ENCODE peak calls at places on chromosomes 12 and 14, in four cellular contexts. J, D, W and K are unnamed samples.

GRCh38 chr12:28799337-28799736 is 349.7 kb upstream of the FAR2 start:
- DNase-seq in J (no peak), D (no peak), W (no peak), K (no peak)

GRCh38 chr14:71748196-71748595 is 184.0 kb upstream of the RGS6 start:
- DNase-seq in D (no peak), W (no peak), J (no peak), K (no peak)

GRCh38 chr12:11978985-11979384 is 91.8 kb upstream of the BCL2L14 start:
- DNase-seq in J (no peak), D (no peak), W (no peak), K (no peak)

GRCh38 chr14:22084393-22085281 is 411.0 kb upstream of the OR4E1 start:
- DNase-seq in J (no peak), W (no peak), D (no peak), K (no peak)

GRCh38 chr12:112191840-112192321 is 66.5 kb downstream of the TRAFD1 start:
- DNase-seq in D (no peak), W (no peak), J (no peak), K (no peak)

GRCh38 chr14:25150934-25151790 is 101.2 kb upstream of the STXBP6 start:
- DNase-seq in D (no peak), J (no peak), W (no peak), K (no peak)

GRCh38 chr12:52634266-52635056 is 16.1 kb upstream of the KRT73 start:
- DNase-seq in W (peak), J (peak), D (no peak), K (no peak)

GRCh38 chr12:128382946-128383739 is 116.2 kb downstream of the TMEM132C start:
- DNase-seq in W (no peak), J (peak), D (no peak), K (no peak)

GRCh38 chr14:56154321-56154720 is 36.1 kb downstream of the PELI2 start:
- DNase-seq in D (no peak), W (no peak), J (no peak), K (no peak)

GRCh38 chr12:124024263-124024678 is 51.3 kb downstream of the ZNF664 start:
- DNase-seq in D (no peak), J (no peak), W (peak), K (no peak)

GRCh38 chr12:109264095-109264942 is 44.8 kb downstream of the FOXN4 start:
- DNase-seq in D (peak), J (peak), W (peak), K (peak)

GRCh38 chr12:3777206-3777809 is 24.4 kb upstream of the CRACR2A start:
- DNase-seq in W (no peak), D (no peak), J (no peak), K (no peak)

GRCh38 chr12:38892090-38892786 is 13.2 kb downstream of the CPNE8 start:
- DNase-seq in J (no peak), W (no peak), D (no peak), K (no peak)

GRCh38 chr12:26010293-26010821 is 51.9 kb downstream of the RASSF8 start:
- DNase-seq in D (no peak), W (no peak), J (no peak), K (no peak)

GRCh38 chr14:23829736-23830474 is 123.7 kb upstream of the DHRS4 start:
- DNase-seq in D (no peak), J (no peak), W (no peak), K (no peak)

GRCh38 chr14:94120667-94121335 is 8.6 kb downstream of the IFI27L2 start:
- DNase-seq in W (no peak), J (peak), D (no peak), K (no peak)

GRCh38 chr12:97758102-97758501 is 295.5 kb downstream of the RMST start:
- DNase-seq in D (no peak), J (no peak), W (no peak), K (no peak)

GRCh38 chr12:823043-823698 is 70.8 kb downstream of the WNK1 start:
- DNase-seq in D (no peak), W (no peak), J (no peak), K (no peak)

GRCh38 chr12:124696689-124697476 is 129.5 kb upstream of the NCOR2 start:
- DNase-seq in W (no peak), J (no peak), D (no peak), K (peak)

GRCh38 chr14:67569011-67569650 is 30.9 kb downstream of the PIGH start:
- DNase-seq in D (peak), J (peak), W (peak), K (no peak)

GRCh38 chr14:65301862-65302539 is 110.5 kb upstream of the FUT8 start:
- DNase-seq in J (no peak), W (no peak), D (no peak), K (no peak)

DNA sequence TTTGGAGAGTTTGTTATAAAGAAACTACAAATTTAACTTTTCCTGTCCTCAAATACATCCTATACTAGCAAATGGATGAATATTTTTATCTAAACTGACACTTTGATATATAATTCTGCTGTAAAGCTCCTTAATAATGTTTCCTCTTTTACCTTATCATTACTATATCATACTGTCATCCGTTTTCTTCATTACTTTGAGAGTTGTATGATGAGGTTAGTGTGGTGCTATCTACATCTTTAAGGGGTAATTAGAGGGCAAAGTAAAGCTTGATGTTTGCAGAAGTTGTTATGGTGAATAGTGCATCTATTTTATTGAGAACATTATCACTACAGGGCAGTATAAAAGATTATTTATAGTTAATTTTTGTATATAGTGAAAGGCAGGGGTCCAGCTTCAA is 36.1 kb downstream of the LIN7A start:
- DNase-seq in W (no peak), D (no peak), J (no peak), K (no peak)
- TF ChIP-seq CTCF in W (no peak), D (no peak), J (no peak), K (no peak)

GRCh38 chr12:14814082-14814481 is at the start of gene SMCO3:
- DNase-seq in D (no peak), J (no peak), W (no peak), K (no peak)
- TF ChIP-seq CTCF in D (no peak), J (no peak), W (no peak), K (no peak)

GRCh38 chr14:101191086-101191881 is 287.8 kb upstream of the RTL1 start:
- DNase-seq in D (peak), J (peak), W (no peak), K (no peak)

GRCh38 chr14:101191882-101192660 is 288.5 kb upstream of the RTL1 start:
- DNase-seq in J (peak), W (no peak), D (peak), K (no peak)

GRCh38 chr14:101193126-101193844 is 289.8 kb upstream of the RTL1 start:
- DNase-seq in D (no peak), W (peak), J (peak), K (no peak)

GRCh38 chr14:101193845-101194355 is 290.4 kb upstream of the RTL1 start:
- DNase-seq in W (no peak), D (no peak), J (no peak), K (peak)

DNA sequence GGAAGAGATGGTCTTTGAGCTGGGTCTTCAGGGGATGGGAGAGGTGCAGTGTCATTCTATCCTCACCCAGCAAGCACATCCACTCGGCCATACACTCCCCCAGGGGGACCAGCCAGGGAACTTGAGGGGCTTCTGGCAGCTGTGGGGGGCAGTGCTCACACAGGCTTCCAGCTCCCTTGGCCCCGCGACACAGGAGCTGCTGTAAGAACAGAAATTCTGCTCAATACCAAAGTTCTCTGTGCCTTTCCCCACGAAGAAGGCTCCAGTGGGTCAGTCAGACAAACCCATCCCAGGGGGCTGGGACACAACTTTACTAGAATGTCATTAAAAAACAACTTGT is 289.1 kb upstream of the RTL1 start:
- DNase-seq in J (peak), D (peak), W (no peak), K (no peak)
- TF ChIP-seq CTCF in J (no peak), D (no peak), W (no peak), K (no peak)

DNA sequence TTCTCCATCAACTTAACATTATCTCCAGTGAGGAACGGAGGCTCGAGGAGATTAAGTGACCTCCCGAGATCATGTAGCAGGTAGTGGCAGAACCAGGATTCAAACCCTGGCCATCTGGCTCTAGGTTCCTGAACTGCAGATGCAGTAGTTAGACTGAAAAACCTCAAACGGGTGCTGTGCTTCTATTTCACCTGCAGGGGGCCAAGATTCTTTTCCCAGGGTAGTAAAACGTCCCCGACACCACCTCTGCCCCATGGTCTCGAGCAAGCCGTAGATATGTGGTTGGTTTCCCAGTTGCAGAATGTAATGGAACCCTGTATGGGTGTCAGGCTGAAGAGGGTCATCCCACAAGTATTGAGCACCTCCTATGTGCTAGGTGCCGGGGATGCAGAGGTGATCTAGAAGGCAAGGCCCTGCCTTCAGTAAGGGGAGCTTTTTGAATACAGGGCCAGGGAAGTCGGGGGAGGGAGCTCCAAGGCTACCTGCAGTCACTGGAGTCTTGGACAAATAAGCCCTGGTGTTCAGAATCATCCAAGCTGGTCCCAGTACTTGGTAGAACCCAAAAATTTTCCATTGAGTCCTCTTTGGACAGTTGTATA is 197.1 kb downstream of the CHST11 start:
- DNase-seq in D (no peak), J (no peak), W (peak), K (no peak)
- TF ChIP-seq CTCF in D (peak), J (no peak), W (peak), K (peak)

DNA sequence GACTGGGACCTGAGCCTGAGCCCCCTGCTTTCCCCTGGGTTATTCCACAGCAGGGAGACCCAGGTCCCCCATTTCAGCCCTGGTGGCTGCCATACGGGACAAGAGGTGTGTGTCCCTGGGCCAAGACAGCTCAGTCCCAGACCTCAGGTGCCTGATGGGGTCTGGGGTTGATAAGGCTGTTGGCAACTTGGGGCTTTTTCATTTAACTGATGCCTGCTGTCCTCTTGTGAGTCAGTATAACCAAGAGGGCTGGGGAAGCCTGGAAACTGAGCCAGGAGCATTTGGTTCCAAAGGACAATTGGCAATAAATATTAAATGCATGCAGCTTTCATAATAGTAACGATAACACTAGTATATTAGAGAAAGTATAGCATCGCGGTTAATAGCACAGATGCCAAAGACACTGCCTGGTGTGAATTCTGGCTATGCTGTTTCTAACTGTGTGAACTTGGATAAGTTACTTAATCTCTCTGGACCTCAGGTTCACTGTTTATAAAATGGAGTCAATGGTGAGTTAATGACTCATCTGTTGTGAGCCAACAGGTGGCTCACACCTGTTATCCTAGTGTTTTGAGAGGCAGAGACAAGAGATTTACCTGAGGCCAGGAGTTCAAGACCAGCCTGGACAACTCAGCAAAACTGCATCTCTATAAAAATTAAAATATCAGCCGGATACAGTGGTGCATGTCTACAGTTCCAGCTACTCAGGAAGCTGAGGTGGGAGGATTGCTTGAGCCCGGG is 919 bp downstream of the SDSL start:
- DNase-seq in D (no peak), J (no peak), W (no peak), K (no peak)
- TF ChIP-seq CTCF in D (no peak), J (no peak), W (no peak), K (no peak)

DNA sequence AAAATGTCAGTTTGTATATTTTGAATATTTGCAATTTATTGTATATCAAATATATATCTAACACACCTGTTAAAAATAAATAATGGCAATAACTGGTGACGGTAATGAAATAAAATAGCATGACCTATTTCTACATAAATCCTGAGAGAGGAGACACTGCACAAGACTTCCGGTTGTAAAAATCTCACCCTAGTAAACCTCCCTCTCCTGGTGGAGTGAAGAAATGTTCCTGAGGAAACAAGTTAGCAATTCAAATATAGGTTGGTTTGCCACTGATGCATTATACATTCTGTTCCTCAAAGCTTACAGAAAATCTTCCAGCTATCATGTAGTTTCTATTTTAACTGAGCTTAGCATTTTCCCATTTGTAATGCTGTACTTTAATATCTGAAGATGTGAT is 166.2 kb upstream of the SYT10 start:
- DNase-seq in D (no peak), W (no peak), J (no peak), K (no peak)
- TF ChIP-seq CTCF in D (peak), W (peak), J (no peak), K (peak)

GRCh38 chr12:118611295-118611694 is 234.9 kb downstream of the SUDS3 start:
- DNase-seq in D (no peak), J (no peak), W (peak), K (peak)

GRCh38 chr12:118611770-118612169 is 235.4 kb downstream of the SUDS3 start:
- DNase-seq in J (no peak), W (no peak), D (no peak), K (no peak)

GRCh38 chr12:118607831-118608230 is 231.5 kb downstream of the SUDS3 start:
- DNase-seq in J (no peak), W (no peak), D (no peak), K (no peak)

GRCh38 chr12:118606690-118607089 is 230.3 kb downstream of the SUDS3 start:
- DNase-seq in W (no peak), J (no peak), D (no peak), K (no peak)

DNA sequence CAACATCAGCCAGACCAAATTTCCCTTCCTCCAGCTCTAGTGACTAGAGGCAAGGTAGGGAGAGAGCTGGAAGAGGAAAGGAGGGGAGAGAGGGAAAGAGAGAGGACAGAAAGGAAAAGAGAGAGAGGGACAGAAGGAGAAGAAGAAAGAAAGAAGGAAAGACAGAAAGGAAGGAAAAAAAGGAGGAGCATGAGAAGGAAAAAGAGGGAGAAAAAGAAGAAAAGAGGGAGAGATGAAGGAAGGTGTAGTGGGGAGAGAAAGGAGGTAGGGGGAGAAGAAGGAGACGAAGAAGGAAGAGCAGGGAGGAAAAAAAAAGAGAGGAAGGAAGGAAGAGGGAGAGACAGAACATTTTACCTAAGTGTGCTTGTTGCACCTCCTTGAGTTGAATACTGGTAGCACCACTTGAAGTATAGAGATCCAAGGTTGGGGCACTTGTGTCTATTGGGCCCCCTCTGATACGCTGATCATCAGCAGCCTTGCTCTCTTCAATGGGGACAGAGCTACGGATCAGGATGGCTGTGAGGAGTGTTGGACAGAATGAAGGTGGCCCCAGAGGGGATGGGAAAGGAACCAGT is 232.5 kb downstream of the SUDS3 start:
- DNase-seq in W (no peak), D (no peak), J (no peak), K (no peak)
- TF ChIP-seq CTCF in W (peak), D (no peak), J (no peak), K (no peak)

DNA sequence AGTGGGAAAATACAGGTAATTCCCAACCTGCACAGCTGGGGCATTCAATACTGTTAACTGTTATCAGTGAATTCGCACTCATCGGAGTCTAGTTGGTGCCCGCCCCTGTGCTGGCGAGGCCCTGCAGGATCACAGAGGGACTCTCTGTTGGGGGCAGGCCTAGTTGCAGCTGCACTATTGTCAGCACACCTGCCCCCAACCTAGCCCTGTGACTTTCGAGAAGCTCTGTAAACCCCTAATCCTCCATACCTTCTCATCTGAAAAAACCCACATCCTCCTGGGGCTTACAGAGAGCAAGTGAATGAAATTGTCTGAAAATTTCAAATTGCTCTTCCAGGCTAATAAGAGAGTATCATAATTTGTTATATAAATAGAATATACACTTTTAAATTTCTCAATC is 132.2 kb upstream of the NUDT4 start:
- DNase-seq in J (no peak), D (no peak), W (no peak), K (no peak)
- TF ChIP-seq CTCF in J (no peak), D (no peak), W (no peak), K (no peak)

GRCh38 chr12:116392061-116392460 is 114.6 kb upstream of the MED13L start:
- DNase-seq in J (no peak), W (no peak), D (no peak), K (no peak)

GRCh38 chr12:116390656-116391335 is 113.3 kb upstream of the MED13L start:
- DNase-seq in W (no peak), J (no peak), D (no peak), K (no peak)

GRCh38 chr12:116391501-116391900 is 114.0 kb upstream of the MED13L start:
- DNase-seq in W (no peak), D (no peak), J (no peak), K (no peak)

GRCh38 chr12:116389326-116389725 is 111.8 kb upstream of the MED13L start:
- DNase-seq in D (no peak), J (no peak), W (no peak), K (no peak)

GRCh38 chr12:116389990-116390655 is 112.6 kb upstream of the MED13L start:
- DNase-seq in D (no peak), J (no peak), W (no peak), K (no peak)
- TF ChIP-seq CTCF in D (no peak), J (no peak), W (no peak), K (no peak)